ENCODE peak calls at places on chromosomes 4 and X, in nine cellular contexts. Y is CD8-positive, alpha-beta memory T cell; W is fibroblast of lung; B is CD8-positive, alpha-beta T cell; R is CD4-positive, CD25-positive, alpha-beta regulatory T cell; E is uterus; O is aorta; V is foreskin keratinocyte; P is right lobe of liver. I is an unnamed sample. For H3K4me1 and H3K27me3, the result is how much of the 10 kb centered on the place peaks cover.

GRCh38 chr4:146776691-146777090 is 138.0 kb downstream of the POU4F2 start:
- DNase-seq in V (no peak), R (no peak), E (no peak), O (no peak), Y (no peak), B (peak), W (no peak), P (no peak), I (no peak)

GRCh38 chr4:142126890-142127497 is 490.6 kb downstream of the IL15 start:
- DNase-seq in P (no peak), O (no peak), R (peak), Y (peak), E (peak), B (peak), V (peak), W (peak), I (peak)

GRCh38 chrX:124462931-124463330 is 116.6 kb downstream of the SH2D1A start:
- DNase-seq in E (no peak), O (no peak), Y (no peak), V (no peak), B (no peak), R (no peak), P (no peak), W (no peak), I (no peak)

GRCh38 chr4:120415902-120416301 is 349.3 kb upstream of the MAD2L1 start:
- DNase-seq in O (no peak), R (no peak), Y (no peak), E (no peak), B (no peak), V (no peak), W (no peak), P (no peak), I (no peak)

GRCh38 chrX:8988456-8988855 is 45.5 kb downstream of the FAM9B start:
- DNase-seq in B (peak), R (no peak), W (peak), Y (no peak), P (peak), V (peak), O (peak), E (peak), I (peak)

GRCh38 chrX:113389846-113390245 is 549.2 kb upstream of the AMOT start:
- DNase-seq in Y (no peak), O (no peak), V (no peak), E (no peak), W (no peak), P (no peak), R (no peak), B (no peak), I (no peak)

GRCh38 chrX:45515262-45516215 is 314.9 kb upstream of the DIPK2B start:
- DNase-seq in O (peak), V (peak), W (peak), B (no peak), R (peak), E (peak), Y (peak), P (peak), I (peak)

GRCh38 chrX:153507484-153508178 is 9.8 kb upstream of the ATP2B3 start:
- DNase-seq in V (no peak), E (peak), W (peak), O (peak), Y (peak), P (peak), R (peak), B (peak), I (peak)

GRCh38 chr4:161949941-161950725 is 213.7 kb downstream of the FSTL5 start:
- DNase-seq in O (no peak), W (peak), P (no peak), B (no peak), V (peak), Y (no peak), E (no peak), R (no peak), I (no peak)

GRCh38 chr4:100165809-100166208 is 24.5 kb downstream of the DDIT4L start:
- DNase-seq in B (no peak), P (no peak), E (no peak), R (no peak), W (peak), V (no peak), Y (no peak), O (no peak), I (no peak)

GRCh38 chr4:140686799-140687198 is 69.4 kb downstream of the TBC1D9 start:
- DNase-seq in R (no peak), Y (no peak), V (no peak), E (no peak), P (no peak), W (no peak), B (no peak), O (no peak), I (no peak)

GRCh38 chr4:24975505-24975904 is 55.2 kb downstream of the LGI2 start:
- DNase-seq in B (no peak), Y (no peak), R (no peak), W (no peak), V (no peak), P (no peak), O (no peak), E (no peak), I (no peak)
- H3K4me1 ChIP-seq in B (under half), Y (under half), R (under half), W (under half), V (under half), P (under half), O (under half), E (under half), I (under half)

DNA sequence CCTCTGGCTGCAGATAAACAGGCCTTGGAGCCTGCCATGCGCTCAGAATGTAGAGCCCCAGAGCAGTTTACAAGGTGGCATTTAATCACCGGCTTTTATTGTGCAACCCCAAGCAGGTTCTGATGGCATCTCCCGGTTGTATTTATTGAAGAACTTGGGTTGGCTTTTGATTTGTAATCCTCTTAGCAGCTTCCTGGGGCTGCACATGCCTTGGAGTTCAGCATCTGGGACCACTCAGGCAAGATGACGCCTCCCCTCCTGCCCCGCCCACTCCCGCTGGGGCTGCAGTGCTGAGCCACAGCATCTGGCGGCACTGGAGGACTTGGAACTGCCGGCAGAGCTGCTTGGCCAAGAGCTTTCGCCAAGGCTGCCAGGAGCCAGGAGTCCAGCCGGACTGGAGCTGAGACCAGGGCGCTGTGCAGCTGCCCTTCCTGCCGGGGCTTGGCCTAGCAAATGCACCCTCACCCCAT is 5.3 kb downstream of the HTRA3 start:
- DNase-seq in O (peak), E (peak), R (no peak), P (no peak), W (peak), B (no peak), V (no peak), Y (no peak), I (peak)
- H3K27me3 ChIP-seq in O (under half), E (under half), R (under half), P (under half), W (under half), B (under half), V (under half), Y (under half), I (under half)

GRCh38 chr4:1036976-1037810 is 25.8 kb downstream of the FGFRL1 start:
- DNase-seq in Y (no peak), W (no peak), E (no peak), P (no peak), O (no peak), B (no peak), R (no peak), V (no peak), I (no peak)
- H3K4me1 ChIP-seq in Y (under half), W (under half), E (under half), P (under half), O (under half), B (under half), R (under half), V (under half), I (under half)

DNA sequence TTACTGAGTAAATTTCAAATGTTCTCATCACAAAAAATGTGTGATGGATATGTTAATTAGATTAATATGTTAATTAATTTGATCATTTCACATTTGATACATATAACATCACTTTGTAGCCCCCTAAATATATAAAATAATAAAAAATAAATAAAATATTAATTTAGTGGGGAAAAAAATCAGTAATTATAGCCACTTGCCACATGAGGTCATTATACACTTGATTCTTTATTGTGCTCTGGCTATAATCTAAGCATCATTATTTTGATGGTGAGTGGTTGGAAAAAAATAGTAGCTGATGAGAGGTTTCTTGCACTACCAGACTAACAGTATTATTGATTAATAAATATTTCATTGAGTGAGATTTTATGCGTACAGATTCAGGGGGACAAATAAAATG is 57.4 kb downstream of the DCK start:
- DNase-seq in R (no peak), W (peak), B (no peak), V (no peak), P (no peak), E (no peak), O (no peak), Y (no peak), I (no peak)
- H3K27me3 ChIP-seq in R (under half), W (under half), B (under half), V (under half), P (under half), E (under half), O (under half), Y (under half), I (under half)

GRCh38 chrX:13022926-13023325 is 21.5 kb downstream of the FAM9C start:
- DNase-seq in B (no peak), W (peak), Y (no peak), V (no peak), P (no peak), O (no peak), R (no peak), E (no peak), I (no peak)
- H3K4me1 ChIP-seq in B (half or more), W (under half), Y (half or more), V (under half), P (under half), O (under half), R (under half), E (under half), I (under half)

DNA sequence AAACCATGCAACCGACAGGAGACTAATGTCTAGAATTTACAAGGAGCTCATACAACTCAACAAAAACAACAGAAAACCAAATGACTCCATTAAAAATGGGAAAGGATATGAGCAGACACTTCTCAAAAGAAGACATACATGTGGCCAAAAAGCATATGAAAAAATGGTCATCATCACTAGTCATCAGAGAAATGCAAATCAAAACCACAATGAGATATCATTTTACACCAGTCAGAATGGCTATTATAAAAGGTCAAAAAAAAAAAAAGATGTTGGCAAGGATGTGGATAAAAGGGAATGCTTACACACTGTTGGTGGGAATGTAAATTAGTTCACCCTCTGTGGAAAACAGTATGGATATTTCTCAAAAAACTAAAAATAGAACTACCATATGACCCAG is 50.5 kb upstream of the CHRDL1 start:
- DNase-seq in R (no peak), W (peak), P (no peak), B (no peak), Y (no peak), O (no peak), V (no peak), E (no peak), I (no peak)
- H3K27me3 ChIP-seq in R (under half), W (under half), P (under half), B (under half), Y (under half), O (under half), V (under half), E (under half), I (under half)